ENCODE peak calls at places on chromosomes 6 and 20, in four cellular contexts. N is vagina, Q is ovary, G is endothelial cell of umbilical vein. H is an unnamed sample.
A peak's percentile ranks its signal among the peaks of the same experiment; 100 is the strongest.

GRCh38 chr6:16414205-16414604 is 175.8 kb downstream of the GMPR start:
- DNase-seq in G (no peak), N (no peak), Q (no peak), H (no peak)

GRCh38 chr6:29967379-29968010 is 25.2 kb downstream of the HLA-A start:
- DNase-seq in N (no peak), G (peak; percentile 89), Q (no peak), H (no peak)

GRCh38 chr20:57557926-57558613 is 2.8 kb upstream of the PCK1 start:
- DNase-seq in G (no peak), N (no peak), Q (no peak), H (no peak)

GRCh38 chr6:165659945-165660862 is 2.8 kb downstream of the PDE10A start:
- DNase-seq in G (no peak), Q (peak; percentile 58), N (no peak), H (no peak)

GRCh38 chr6:4192173-4192572 is 56.8 kb upstream of the ECI2 start:
- DNase-seq in N (no peak), G (no peak), Q (no peak), H (no peak)

GRCh38 chr20:48178607-48179006 is 393.3 kb upstream of the SULF2 start:
- DNase-seq in G (no peak), Q (peak; percentile 11), N (no peak), H (no peak)

GRCh38 chr6:84766796-84767590 is 2.6 kb upstream of the TBX18 start:
- DNase-seq in Q (no peak), N (no peak), G (no peak), H (no peak)

GRCh38 chr6:21597706-21598273 is 4.2 kb downstream of the SOX4 start:
- DNase-seq in Q (no peak), G (no peak), N (no peak), H (no peak)

GRCh38 chr6:143295904-143296303 is 154.6 kb downstream of the ADAT2 start:
- DNase-seq in G (no peak), N (no peak), Q (no peak), H (no peak)

GRCh38 chr20:54342258-54342782 is 133.1 kb upstream of the DOK5 start:
- DNase-seq in G (no peak), Q (no peak), N (no peak), H (no peak)

GRCh38 chr20:63296411-63297299 is 3.7 kb downstream of the COL20A1 start:
- DNase-seq in N (no peak), G (no peak), Q (no peak), H (no peak)

GRCh38 chr6:133340557-133340956 is 99.4 kb downstream of the EYA4 start:
- DNase-seq in Q (no peak), N (no peak), G (no peak), H (no peak)

GRCh38 chr6:41659935-41660334 is 21.7 kb downstream of the MDFI start:
- DNase-seq in N (no peak), G (no peak), Q (peak; percentile 7), H (no peak)

GRCh38 chr6:137647762-137648412 is 153.7 kb upstream of the OLIG3 start:
- DNase-seq in Q (no peak), G (no peak), N (no peak), H (no peak)

GRCh38 chr6:136547336-136547735 is 2.9 kb downstream of the MAP7 start:
- DNase-seq in G (no peak), Q (no peak), N (no peak), H (no peak)
- TF ChIP-seq CTCF in G (no peak), Q (no peak), N (no peak), H (peak; percentile 33)

GRCh38 chr6:127813682-127814027 is 87.2 kb downstream of the THEMIS start:
- DNase-seq in Q (no peak), N (no peak), G (no peak), H (no peak)

GRCh38 chr6:127821431-127821830 is 79.4 kb downstream of the THEMIS start:
- DNase-seq in N (no peak), Q (no peak), G (no peak), H (no peak)

GRCh38 chr6:127816643-127817042 is 84.2 kb downstream of the THEMIS start:
- DNase-seq in Q (no peak), N (no peak), G (no peak), H (no peak)

GRCh38 chr6:127812985-127813681 is 87.7 kb downstream of the THEMIS start:
- DNase-seq in N (no peak), Q (no peak), G (no peak), H (no peak)

DNA sequence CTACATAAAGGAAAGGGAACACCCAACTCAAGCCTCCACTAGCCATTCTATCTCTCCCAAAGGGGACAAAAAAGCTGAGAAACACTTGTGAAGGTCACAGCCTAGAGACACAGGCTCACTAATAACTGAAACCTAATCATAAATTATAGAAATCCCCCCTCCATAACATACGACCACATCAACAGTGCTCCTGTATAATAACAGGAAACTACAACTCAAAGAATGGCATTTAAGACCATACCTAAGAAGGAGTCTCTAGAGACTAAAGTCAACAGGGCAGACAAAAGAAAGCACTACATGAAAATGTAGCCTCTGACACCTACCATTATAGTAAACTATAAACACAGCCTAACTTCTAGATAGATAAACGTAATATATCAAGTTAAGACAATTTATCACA is 82.7 kb downstream of the THEMIS start:
- DNase-seq in Q (no peak), N (no peak), G (no peak), H (no peak)
- H3K4me1 ChIP-seq in Q (no peaks in the 10 kb centered on the region), N (no peaks in the 10 kb centered on the region), G (no peaks in the 10 kb centered on the region), H (no peaks in the 10 kb centered on the region)

DNA sequence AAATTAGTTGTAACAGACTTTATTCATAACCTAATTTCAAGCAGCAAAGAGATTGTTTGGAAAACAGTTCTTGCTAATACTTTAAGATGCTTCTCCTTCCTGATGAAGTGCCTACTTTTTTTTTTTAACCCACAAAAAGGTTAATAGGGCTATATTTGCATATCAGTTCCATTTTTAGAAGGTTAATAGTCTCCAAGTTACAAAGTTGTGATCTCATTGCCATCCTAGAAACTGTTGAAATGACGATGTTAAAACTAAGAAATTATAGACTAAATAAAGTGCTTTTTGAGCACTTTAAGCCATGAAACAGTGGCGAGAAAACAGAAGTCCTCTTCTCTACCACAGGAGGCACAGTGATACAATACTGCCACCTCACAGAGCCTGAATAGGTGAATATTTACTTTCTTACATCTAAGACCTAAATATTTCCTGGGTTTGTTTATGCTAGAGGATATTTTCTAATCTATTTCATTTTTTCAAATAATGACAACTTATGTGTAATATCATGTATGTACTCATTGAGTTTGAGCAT is 5.3 kb downstream of the RNF144B start:
- DNase-seq in Q (no peak), N (no peak), G (no peak), H (no peak)
- TF ChIP-seq CTCF in Q (no peak), N (no peak), G (no peak), H (no peak)

DNA sequence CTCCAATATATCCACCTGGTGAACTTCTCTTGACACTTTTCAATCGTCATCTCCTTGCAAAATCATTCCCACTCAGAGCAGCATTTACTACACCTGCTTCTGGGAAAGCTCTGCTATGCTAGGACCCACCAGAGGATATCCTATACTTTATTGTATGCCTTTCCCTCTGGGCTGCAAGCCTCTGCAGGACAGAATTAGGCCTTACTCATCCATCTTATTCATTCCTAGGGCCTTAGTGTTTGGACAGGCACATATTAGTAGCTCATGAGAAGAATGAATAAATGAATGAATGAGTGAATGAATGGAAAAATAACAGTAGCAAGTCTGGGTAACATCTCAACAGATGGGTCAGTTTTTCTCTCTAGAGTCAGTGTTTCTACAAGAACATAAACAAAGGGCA is 216.1 kb downstream of the MAFB start:
- DNase-seq in Q (no peak), G (no peak), N (no peak), H (no peak)
- H3K4me1 ChIP-seq in Q (peaks cover 8% of the 10 kb centered on the region), G (no peaks in the 10 kb centered on the region), N (peaks cover 15% of the 10 kb centered on the region), H (peaks cover 26% of the 10 kb centered on the region)

GRCh38 chr6:169521825-169522224 is 180.0 kb downstream of the WDR27 start:
- DNase-seq in Q (no peak), G (no peak), N (no peak), H (no peak)

GRCh38 chr6:169520104-169520503 is 181.7 kb downstream of the WDR27 start:
- DNase-seq in Q (no peak), N (no peak), G (no peak), H (no peak)
- TF ChIP-seq CTCF in Q (no peak), N (no peak), G (no peak), H (no peak)

DNA sequence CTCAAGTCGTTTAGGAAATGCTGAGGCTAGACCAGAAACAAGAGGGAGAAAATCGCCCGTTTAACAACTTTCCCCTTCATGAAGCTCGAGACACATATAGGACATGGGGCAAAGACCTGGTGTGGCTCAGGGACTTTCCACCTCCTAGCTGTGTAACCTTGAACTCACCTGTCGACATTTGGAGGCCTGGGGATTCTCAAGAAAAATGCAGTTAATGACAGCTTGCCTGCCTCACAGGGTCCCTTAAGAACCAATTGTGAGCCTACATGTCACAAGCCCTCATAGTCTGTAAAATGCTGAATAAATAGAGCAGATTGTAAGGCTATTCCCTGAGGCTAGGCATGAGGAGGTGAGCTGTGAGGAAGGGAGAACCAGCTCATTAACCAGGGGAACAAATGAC is 35.1 kb downstream of the MGME1 start:
- DNase-seq in Q (no peak), G (no peak), N (no peak), H (peak; percentile 9)
- H3K4me1 ChIP-seq in Q (peaks cover 2% of the 10 kb centered on the region), G (no peaks in the 10 kb centered on the region), N (no peaks in the 10 kb centered on the region), H (peaks cover 8% of the 10 kb centered on the region)

DNA sequence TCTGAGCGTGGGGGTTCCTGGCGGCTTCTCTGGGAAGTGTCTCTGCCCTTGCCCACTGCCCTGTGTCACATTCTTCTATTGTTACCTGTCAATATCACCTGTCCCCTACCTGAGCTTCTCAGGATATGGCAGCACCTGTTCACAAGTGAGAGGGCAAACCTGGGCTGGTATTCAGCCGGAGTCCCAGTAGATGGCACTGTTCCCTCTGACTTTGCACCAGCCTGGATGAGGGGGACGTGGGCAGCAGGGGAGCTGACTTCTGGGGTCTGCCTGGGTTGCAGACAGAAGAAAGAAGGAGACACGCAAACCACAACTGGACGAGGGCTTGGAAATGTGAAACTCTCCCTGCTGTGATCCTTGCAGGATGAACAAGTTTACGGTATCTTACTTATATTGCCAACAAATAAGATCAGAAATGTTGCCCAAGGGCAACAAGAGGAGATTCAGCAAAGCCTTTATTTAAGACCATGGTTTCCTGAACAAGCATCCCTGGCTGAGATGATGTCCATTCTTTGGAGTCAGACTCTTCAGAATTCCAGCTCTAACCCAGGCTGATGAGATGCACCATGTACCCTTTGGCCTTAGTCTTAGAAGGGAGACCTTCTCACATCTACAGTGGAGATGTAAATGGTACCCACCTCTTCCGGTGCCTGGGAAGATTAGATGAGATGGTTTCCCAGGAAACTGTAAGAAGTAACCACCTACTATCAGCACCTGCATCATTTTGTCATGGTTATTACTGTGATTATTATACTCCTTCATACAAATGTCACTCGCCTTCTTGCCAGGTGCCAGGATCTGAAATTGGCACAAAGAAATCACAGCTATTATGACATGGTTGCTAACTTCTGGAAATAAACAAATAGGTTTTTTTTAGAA is 400.0 kb upstream of the CDH4 start:
- DNase-seq in Q (no peak), G (no peak), N (no peak), H (no peak)
- TF ChIP-seq CTCF in Q (no peak), G (no peak), N (no peak), H (no peak)

H was measured in suprapubic skin.